ENCODE peak calls at places on chromosomes 5 and 9, in ten cellular contexts. Z is nephron progenitor cell; S is suprapubic skin; O is RWPE1; C is CD4-positive, alpha-beta T cell; R is HFFc6; M is psoas muscle; V is left ventricle myocardium inferior; X is progenitor cell of endocrine pancreas; F is cardiac fibroblast. I is an unnamed sample.
A peak's percentile ranks its signal among the peaks of the same experiment; 100 is the strongest.

GRCh38 chr5:172559004-172559932 is 81.8 kb upstream of the NEURL1B start:
- DNase-seq in Z (peak; percentile 26), S (no peak), M (peak; percentile 48), X (no peak), F (peak; percentile 93), O (peak; percentile 92), C (no peak), R (peak; percentile 90), V (peak; percentile 71), I (no peak)

GRCh38 chr9:124794902-124795491 is 18.1 kb downstream of the OLFML2A start:
- DNase-seq in F (no peak), S (no peak), M (no peak), X (no peak), V (no peak), Z (no peak), C (no peak), O (no peak), R (no peak), I (no peak)

GRCh38 chr5:42715791-42716190 is 40.8 kb upstream of the CCDC152 start:
- DNase-seq in O (no peak), S (no peak), F (no peak), X (no peak), V (no peak), M (no peak), C (no peak), Z (peak; percentile 18), R (no peak), I (no peak)

GRCh38 chr9:36808246-36808645 is 225.8 kb downstream of the PAX5 start:
- DNase-seq in Z (no peak), C (no peak), X (no peak), M (no peak), O (no peak), S (no peak), V (no peak), R (no peak), F (no peak), I (no peak)

GRCh38 chr5:114335391-114335790 is 26.5 kb upstream of the KCNN2 start:
- DNase-seq in V (no peak), M (no peak), S (no peak), F (no peak), X (no peak), C (no peak), R (peak; percentile 63), O (no peak), Z (no peak), I (no peak)

GRCh38 chr9:126379661-126380365 is 53.2 kb downstream of the MVB12B start:
- DNase-seq in Z (no peak), F (no peak), R (peak; percentile 8), X (no peak), M (no peak), O (no peak), S (no peak), C (no peak), V (no peak), I (no peak)

GRCh38 chr9:85927077-85927476 is 13.9 kb upstream of the NAA35 start:
- DNase-seq in V (no peak), X (no peak), M (no peak), C (no peak), Z (no peak), S (no peak), F (no peak), O (no peak), R (no peak), I (no peak)

GRCh38 chr5:139222346-139222745 is 24.2 kb upstream of the SIL1 start:
- DNase-seq in Z (no peak), V (no peak), M (no peak), S (no peak), O (no peak), F (no peak), C (no peak), R (no peak), X (no peak), I (no peak)

DNA sequence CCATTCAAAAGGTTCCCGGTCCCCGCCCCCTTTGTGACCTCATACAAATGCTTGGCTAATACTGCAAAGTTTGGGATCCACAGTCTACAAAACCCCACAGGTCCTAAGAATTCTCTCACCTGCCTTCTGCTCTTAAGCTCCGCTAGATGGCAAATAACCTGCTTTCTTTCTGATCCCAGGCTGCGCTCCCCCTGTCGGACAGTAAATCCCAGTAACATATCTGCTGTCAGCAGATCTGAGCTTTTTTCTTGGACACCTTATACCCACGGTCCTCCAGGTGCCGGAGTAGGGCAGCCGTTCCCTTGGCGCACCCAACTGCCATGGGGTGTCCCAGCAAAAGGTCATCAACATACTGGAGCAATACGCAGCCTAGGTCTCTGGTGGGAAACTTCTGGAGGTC is 39.0 kb upstream of the PPP1R26 start:
- DNase-seq in O (no peak), V (no peak), R (no peak), X (no peak), F (no peak), C (no peak), Z (no peak), M (no peak), S (no peak), I (no peak)
- TF ChIP-seq CTCF in O (no peak), V (no peak), R (peak; percentile 15), X (peak; percentile 8), F (no peak), C (no peak), Z (no peak), M (no peak), S (no peak), I (no peak)

GRCh38 chr5:134069553-134069952 is 44.9 kb upstream of the TCF7 start:
- DNase-seq in X (no peak), V (no peak), C (no peak), F (no peak), S (no peak), Z (no peak), O (no peak), M (no peak), R (no peak), I (no peak)

GRCh38 chr5:134071850-134072207 is 42.7 kb upstream of the TCF7 start:
- DNase-seq in M (no peak), S (no peak), R (no peak), F (no peak), O (no peak), C (no peak), Z (no peak), X (no peak), V (no peak), I (no peak)

GRCh38 chr5:134070648-134070978 is 43.9 kb upstream of the TCF7 start:
- DNase-seq in M (no peak), C (no peak), V (no peak), X (no peak), O (peak; percentile 53), F (peak; percentile 57), R (no peak), S (no peak), Z (no peak), I (no peak)

GRCh38 chr5:134072471-134073220 is 41.8 kb upstream of the TCF7 start:
- DNase-seq in C (no peak), S (peak; percentile 31), R (no peak), M (no peak), O (no peak), X (no peak), Z (no peak), F (no peak), V (no peak), I (no peak)

GRCh38 chr5:134070979-134071849 is 43.3 kb upstream of the TCF7 start:
- DNase-seq in F (no peak), Z (peak; percentile 66), C (peak; percentile 37), X (no peak), O (no peak), V (no peak), S (no peak), R (no peak), M (no peak), I (peak; percentile 27)
- TF ChIP-seq CTCF in F (no peak), Z (no peak), C (peak; percentile 30), X (no peak), O (no peak), V (no peak), S (no peak), R (peak; percentile 16), M (no peak), I (no peak)

GRCh38 chr5:166338801-166339200 is 1952.6 kb upstream of the WWC1 start:
- DNase-seq in Z (no peak), F (peak; percentile 32), X (no peak), M (no peak), R (no peak), C (no peak), O (peak; percentile 18), V (no peak), S (no peak), I (no peak)

GRCh38 chr5:166347051-166347450 is 1944.4 kb upstream of the WWC1 start:
- DNase-seq in F (no peak), Z (peak; percentile 3), O (no peak), V (no peak), R (no peak), X (no peak), S (no peak), M (no peak), C (no peak), I (no peak)

GRCh38 chr5:166340039-166340438 is 1951.4 kb upstream of the WWC1 start:
- DNase-seq in R (no peak), F (no peak), O (peak; percentile 41), Z (no peak), X (no peak), C (no peak), M (no peak), V (no peak), S (no peak), I (no peak)

GRCh38 chr5:166342330-166342891 is 1949.0 kb upstream of the WWC1 start:
- DNase-seq in O (no peak), C (no peak), R (no peak), M (no peak), Z (no peak), S (no peak), F (peak; percentile 46), V (no peak), X (no peak), I (no peak)

DNA sequence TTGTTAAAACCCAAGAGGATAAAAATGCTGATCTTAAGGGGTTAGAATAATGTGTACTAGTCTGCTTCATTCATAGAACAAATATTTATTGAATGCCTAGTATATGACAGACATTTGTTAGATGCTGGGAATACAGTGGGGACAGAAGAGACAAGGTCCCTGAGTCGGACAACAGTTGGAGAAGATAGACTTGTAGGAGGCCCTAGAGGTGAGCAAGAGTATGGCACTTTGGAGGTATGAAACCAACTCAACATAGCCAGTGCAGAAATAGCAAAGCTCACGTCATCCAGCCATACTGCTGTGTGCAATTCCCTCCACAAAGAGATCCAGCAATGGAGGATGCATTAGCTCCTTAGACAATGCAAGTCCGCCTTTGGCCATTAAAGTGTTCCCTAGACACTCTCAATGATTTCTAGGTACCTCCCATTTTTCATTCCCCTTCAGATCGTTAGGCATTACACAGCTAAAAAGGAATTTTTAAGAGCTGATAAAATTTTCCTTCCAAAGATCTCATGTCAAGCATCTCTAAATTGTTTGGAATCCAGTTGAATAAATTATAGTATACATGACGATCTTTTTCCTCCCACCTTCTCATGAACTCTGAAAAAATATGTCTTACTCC is 1949.6 kb upstream of the WWC1 start:
- DNase-seq in V (no peak), M (no peak), X (no peak), C (no peak), F (peak; percentile 1), Z (no peak), R (no peak), O (no peak), S (no peak), I (no peak)
- TF ChIP-seq CTCF in V (peak; percentile 10), M (no peak), X (peak; percentile 22), C (no peak), F (peak; percentile 16), Z (no peak), R (peak; percentile 10), O (no peak), S (no peak), I (no peak)

GRCh38 chr5:61673007-61673735 is 341.1 kb downstream of the ZSWIM6 start:
- DNase-seq in M (no peak), X (no peak), O (peak; percentile 84), C (no peak), R (peak; percentile 44), F (peak; percentile 7), Z (no peak), V (no peak), S (no peak), I (no peak)

GRCh38 chr5:61678966-61679365 is 346.9 kb downstream of the ZSWIM6 start:
- DNase-seq in Z (no peak), S (no peak), C (no peak), R (no peak), O (no peak), V (no peak), M (no peak), X (no peak), F (no peak), I (no peak)

GRCh38 chr5:61677220-61677619 is 345.2 kb downstream of the ZSWIM6 start:
- DNase-seq in Z (no peak), M (no peak), R (no peak), C (no peak), X (no peak), S (no peak), V (no peak), O (no peak), F (no peak), I (no peak)

GRCh38 chr5:61674403-61674802 is 342.3 kb downstream of the ZSWIM6 start:
- DNase-seq in Z (no peak), S (no peak), C (no peak), R (no peak), M (no peak), V (no peak), O (no peak), X (no peak), F (no peak), I (no peak)

GRCh38 chr5:61675015-61675692 is 343.1 kb downstream of the ZSWIM6 start:
- DNase-seq in Z (no peak), R (no peak), C (no peak), X (no peak), F (no peak), S (no peak), V (no peak), M (no peak), O (no peak), I (no peak)
- TF ChIP-seq CTCF in Z (no peak), R (peak; percentile 26), C (no peak), X (peak; percentile 42), F (no peak), S (no peak), V (no peak), M (no peak), O (no peak), I (no peak)

I was measured in natural killer cell.